ENCODE peak calls at places on chromosomes 3 and 15, in seven cellular contexts. D is breast epithelium, H is fibroblast of mammary gland, Y is WTC11, K is A549, T is cardiac fibroblast, L is RWPE1. F is an unnamed sample.

GRCh38 chr15:79702621-79703020 is 194.2 kb downstream of the MTHFS start:
- DNase-seq in D (no peak), Y (no peak), H (no peak), K (no peak), T (no peak), L (no peak), F (no peak)

GRCh38 chr3:169356284-169356955 is 307.1 kb downstream of the MECOM start:
- DNase-seq in L (no peak), D (no peak), K (no peak), Y (no peak), T (no peak), H (no peak), F (no peak)

GRCh38 chr3:148178508-148178907 is 519.2 kb upstream of the AGTR1 start:
- DNase-seq in K (no peak), H (no peak), D (no peak), T (peak), Y (no peak), L (no peak), F (no peak)

GRCh38 chr15:88590771-88591170 is 30.4 kb upstream of the AEN start:
- DNase-seq in K (no peak), D (no peak), H (no peak), T (no peak), Y (no peak), L (no peak), F (no peak)

GRCh38 chr3:194998417-194998816 is 272.5 kb downstream of the XXYLT1 start:
- DNase-seq in H (no peak), Y (no peak), D (no peak), L (no peak), K (no peak), T (no peak), F (no peak)

GRCh38 chr3:94064243-94064642 is 1.4 kb downstream of the NSUN3 start:
- DNase-seq in H (peak), T (no peak), D (no peak), L (no peak), K (no peak), Y (no peak), F (no peak)

GRCh38 chr3:9400626-9401025 is 3.2 kb downstream of the SETD5 start:
- DNase-seq in T (no peak), L (no peak), H (no peak), D (no peak), K (no peak), Y (no peak), F (no peak)

GRCh38 chr3:51830345-51830744 is 31.1 kb upstream of the IQCF2 start:
- DNase-seq in D (no peak), T (no peak), L (no peak), K (no peak), H (no peak), Y (no peak), F (no peak)

GRCh38 chr3:189132125-189132744 is 39.5 kb upstream of the TPRG1 start:
- DNase-seq in H (peak), K (peak), T (peak), L (peak), Y (no peak), D (peak), F (no peak)

GRCh38 chr3:71629289-71630252 is 46.0 kb upstream of the FOXP1 start:
- DNase-seq in K (no peak), D (no peak), L (no peak), Y (no peak), H (peak), T (peak), F (no peak)

GRCh38 chr3:177350051-177350565 is 152.8 kb upstream of the TBL1XR1 start:
- DNase-seq in Y (no peak), L (no peak), D (no peak), K (no peak), H (no peak), T (no peak), F (no peak)

GRCh38 chr3:169218314-169218983 is 445.1 kb downstream of the MECOM start:
- DNase-seq in Y (peak), K (peak), L (peak), H (peak), D (no peak), T (peak), F (peak)

GRCh38 chr15:25690673-25691543 is 172.2 kb downstream of the ATP10A start:
- DNase-seq in T (peak), L (peak), K (no peak), D (no peak), H (peak), Y (no peak), F (no peak)

GRCh38 chr3:123053107-123053506 is 13.7 kb upstream of the PDIA5 start:
- DNase-seq in K (no peak), L (no peak), D (no peak), H (peak), Y (no peak), T (peak), F (no peak)

GRCh38 chr15:23647421-23648375 is at the start of gene MAGEL2:
- DNase-seq in Y (peak), D (no peak), L (no peak), K (no peak), H (no peak), T (no peak), F (peak)

GRCh38 chr15:23644829-23645228 is 2.8 kb downstream of the MAGEL2 start:
- DNase-seq in K (no peak), Y (no peak), H (no peak), T (no peak), L (no peak), D (no peak), F (no peak)

GRCh38 chr15:23646165-23647000 is 1.3 kb downstream of the MAGEL2 start:
- DNase-seq in T (no peak), L (no peak), K (no peak), Y (no peak), H (no peak), D (no peak), F (no peak)

GRCh38 chr15:23647001-23647295 is 719 bp downstream of the MAGEL2 start:
- DNase-seq in K (no peak), L (no peak), T (no peak), Y (no peak), H (no peak), D (no peak), F (no peak)

GRCh38 chr15:23645379-23646164 is 2.1 kb downstream of the MAGEL2 start:
- DNase-seq in K (no peak), H (no peak), D (no peak), L (no peak), T (no peak), Y (peak), F (no peak)
- TF ChIP-seq CTCF in K (no peak), H (no peak), D (no peak), L (no peak), T (no peak), Y (no peak), F (no peak)

GRCh38 chr3:39541917-39542329 is 74.4 kb downstream of the MOBP start:
- DNase-seq in H (peak), K (peak), L (peak), T (peak), Y (no peak), D (no peak), F (no peak)
- TF ChIP-seq CTCF in H (peak), K (peak), L (peak), T (peak), Y (peak), D (no peak), F (peak)

GRCh38 chr3:48301020-48301813 is 32.2 kb downstream of the SPINK8 start:
- DNase-seq in K (peak), Y (peak), L (peak), D (peak), T (peak), H (peak), F (peak)
- TF ChIP-seq CTCF in K (no peak), Y (no peak), L (no peak), D (no peak), T (no peak), H (no peak), F (no peak)

GRCh38 chr3:65425880-65426279 is 612.8 kb downstream of the MAGI1 start:
- DNase-seq in T (peak), H (peak), K (peak), D (no peak), L (peak), Y (no peak), F (no peak)
- TF ChIP-seq CTCF in T (peak), H (peak), K (no peak), D (no peak), L (no peak), Y (peak), F (no peak)

GRCh38 chr3:141366285-141367037 is 1.8 kb upstream of the ZBTB38 start:
- DNase-seq in Y (no peak), H (peak), L (peak), K (peak), D (peak), T (peak), F (no peak)
- TF ChIP-seq CTCF in Y (no peak), H (peak), L (no peak), K (no peak), D (no peak), T (peak), F (no peak)

DNA sequence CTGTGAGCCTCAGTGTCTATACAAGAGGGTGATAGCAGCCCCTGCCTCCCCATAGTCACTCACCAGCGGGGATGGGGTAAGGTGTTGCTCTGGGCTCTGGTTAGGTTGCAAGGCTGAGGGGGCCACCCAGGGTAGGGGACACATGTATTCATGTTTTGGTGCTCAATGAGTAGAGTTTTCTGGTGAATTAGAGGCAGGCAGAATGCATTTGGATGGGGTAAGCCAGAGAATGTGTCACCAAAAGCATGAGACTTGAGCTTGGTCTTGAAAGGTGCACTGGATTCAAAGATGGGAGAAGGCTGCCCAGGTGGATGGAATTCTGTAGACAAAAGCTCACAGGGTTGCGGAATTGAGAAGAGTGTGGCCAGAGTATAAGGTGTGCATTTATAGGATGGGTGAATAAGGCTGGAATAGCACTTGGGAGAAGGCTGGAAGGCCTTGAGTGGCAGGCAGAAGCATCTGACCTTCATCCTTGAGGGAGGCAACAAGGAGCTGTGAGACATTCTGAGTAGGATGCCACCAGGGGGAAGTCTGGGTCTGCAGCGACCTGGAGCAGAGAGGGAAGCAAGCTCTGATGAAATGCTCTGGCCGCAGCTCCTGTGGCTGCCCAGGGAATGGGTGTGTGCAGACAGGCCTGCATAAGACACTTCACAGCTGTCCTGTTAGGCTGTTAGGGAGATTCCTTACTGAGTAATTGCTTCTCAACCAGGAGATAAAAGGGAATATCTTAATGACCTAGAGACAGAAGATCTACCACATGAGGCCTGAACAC is 149.6 kb downstream of the CHDH start:
- DNase-seq in T (no peak), Y (no peak), L (no peak), D (no peak), K (peak), H (no peak), F (no peak)
- TF ChIP-seq CTCF in T (no peak), Y (no peak), L (no peak), D (no peak), K (no peak), H (no peak), F (no peak)

F was measured in mesothelial cell of epicardium.